ENCODE peak calls at places on chromosome 10, in seven cellular contexts. B is cardiac muscle cell, K is tibial artery, D is endothelial cell, N is K562, M is left ventricle myocardium inferior, W is epithelial cell of esophagus. H is an unnamed sample.
A peak's percentile ranks its signal among the peaks of the same experiment; 100 is the strongest.

GRCh38 chr10:31808258-31809218 is 120.1 kb downstream of the ARHGAP12 start:
- DNase-seq in W (peak; percentile 52), B (peak; percentile 44), D (no peak), M (no peak), N (peak; percentile 13), K (no peak), H (no peak)

GRCh38 chr10:29553732-29554260 is 81.0 kb downstream of the SVIL start:
- DNase-seq in N (peak; percentile 25), M (no peak), W (no peak), D (no peak), B (no peak), K (no peak), H (no peak)

GRCh38 chr10:132714096-132714721 is 71.7 kb downstream of the NKX6-2 start:
- DNase-seq in B (no peak), M (peak; percentile 16), K (peak; percentile 59), N (no peak), D (peak; percentile 56), W (no peak), H (no peak)

GRCh38 chr10:59177031-59177861 is 803 bp downstream of the PHYHIPL start:
- DNase-seq in M (no peak), W (peak; percentile 88), N (no peak), D (peak; percentile 45), B (peak; percentile 74), K (no peak), H (peak; percentile 53)

GRCh38 chr10:103154464-103155299 is 38.4 kb downstream of the NT5C2 start:
- DNase-seq in M (no peak), B (peak; percentile 8), K (no peak), D (no peak), W (peak; percentile 27), N (no peak), H (no peak)

GRCh38 chr10:69383485-69384089 is 33.1 kb downstream of the TACR2 start:
- DNase-seq in B (no peak), D (no peak), M (peak; percentile 46), N (no peak), W (no peak), K (no peak), H (peak; percentile 65)

GRCh38 chr10:131822694-131823245 is 78.0 kb upstream of the PPP2R2D start:
- DNase-seq in K (peak; percentile 34), M (no peak), W (no peak), D (no peak), N (no peak), B (no peak), H (peak; percentile 8)

GRCh38 chr10:103153765-103154197 is 39.3 kb downstream of the NT5C2 start:
- DNase-seq in B (no peak), M (no peak), W (peak; percentile 27), D (no peak), N (no peak), K (no peak), H (no peak)

GRCh38 chr10:21336476-21337170 is 188.9 kb downstream of the SKIDA1 start:
- DNase-seq in M (peak; percentile 28), K (no peak), N (peak; percentile 84), W (peak; percentile 95), D (no peak), B (peak; percentile 62), H (peak; percentile 47)

GRCh38 chr10:81724431-81724830 is 150.6 kb upstream of the NRG3 start:
- DNase-seq in D (no peak), B (no peak), N (no peak), K (no peak), M (no peak), W (no peak), H (no peak)

GRCh38 chr10:119769886-119770285 is 44.0 kb downstream of the INPP5F start:
- DNase-seq in W (peak; percentile 78), K (no peak), D (no peak), M (no peak), N (no peak), B (no peak), H (no peak)

GRCh38 chr10:32271617-32272016 is 75.3 kb downstream of the EPC1 start:
- DNase-seq in K (no peak), B (no peak), D (no peak), M (no peak), W (peak; percentile 87), N (no peak), H (no peak)

GRCh38 chr10:29590598-29591415 is 44.0 kb downstream of the SVIL start:
- DNase-seq in N (peak; percentile 40), W (peak; percentile 67), M (no peak), B (peak; percentile 52), D (no peak), K (no peak), H (no peak)

GRCh38 chr10:68752711-68753110 is 31.7 kb downstream of the CCAR1 start:
- DNase-seq in M (no peak), W (no peak), B (no peak), D (no peak), N (no peak), K (no peak), H (no peak)

GRCh38 chr10:97016728-97017473 is 168.9 kb downstream of the SLIT1 start:
- DNase-seq in M (no peak), W (no peak), D (no peak), K (peak; percentile 38), B (no peak), N (no peak), H (no peak)

GRCh38 chr10:101097881-101098280 is 33.2 kb upstream of the TLX1 start:
- DNase-seq in N (no peak), K (no peak), W (no peak), B (peak; percentile 36), D (no peak), M (no peak), H (no peak)

GRCh38 chr10:101094113-101094512 is 32.3 kb downstream of the KAZALD1 start:
- DNase-seq in B (no peak), M (no peak), D (no peak), N (no peak), W (no peak), K (no peak), H (no peak)

GRCh38 chr10:101096378-101096777 is 34.6 kb downstream of the KAZALD1 start:
- DNase-seq in D (no peak), M (no peak), W (no peak), B (no peak), N (no peak), K (no peak), H (no peak)

GRCh38 chr10:101092742-101093386 is 31.1 kb downstream of the KAZALD1 start:
- DNase-seq in M (no peak), B (no peak), W (no peak), N (no peak), D (no peak), K (no peak), H (no peak)

GRCh38 chr10:101095550-101096213 is 33.9 kb downstream of the KAZALD1 start:
- DNase-seq in M (peak; percentile 55), N (peak; percentile 72), D (peak; percentile 88), W (peak; percentile 85), B (peak; percentile 72), K (peak; percentile 69), H (peak; percentile 85)
- TF ChIP-seq CTCF in M (peak; percentile 80), N (peak; percentile 82), D (peak; percentile 75), W (peak; percentile 94), B (peak; percentile 91), K (peak; percentile 78), H (peak; percentile 80)

GRCh38 chr10:13349776-13350274 is 1.7 kb upstream of the SEPHS1 start:
- DNase-seq in W (peak; percentile 46), B (peak; percentile 81), M (peak; percentile 38), D (peak; percentile 50), N (peak; percentile 27), K (peak; percentile 79), H (no peak)

GRCh38 chr10:13351340-13351915 is 3.3 kb upstream of the SEPHS1 start:
- DNase-seq in W (no peak), N (no peak), D (no peak), K (no peak), M (no peak), B (no peak), H (no peak)

GRCh38 chr10:13354783-13355182 is 6.7 kb upstream of the SEPHS1 start:
- DNase-seq in M (no peak), D (no peak), K (no peak), N (no peak), W (no peak), B (no peak), H (no peak)

GRCh38 chr10:13356392-13356791 is 8.3 kb upstream of the SEPHS1 start:
- DNase-seq in N (no peak), B (no peak), W (no peak), M (no peak), K (no peak), D (no peak), H (no peak)

DNA sequence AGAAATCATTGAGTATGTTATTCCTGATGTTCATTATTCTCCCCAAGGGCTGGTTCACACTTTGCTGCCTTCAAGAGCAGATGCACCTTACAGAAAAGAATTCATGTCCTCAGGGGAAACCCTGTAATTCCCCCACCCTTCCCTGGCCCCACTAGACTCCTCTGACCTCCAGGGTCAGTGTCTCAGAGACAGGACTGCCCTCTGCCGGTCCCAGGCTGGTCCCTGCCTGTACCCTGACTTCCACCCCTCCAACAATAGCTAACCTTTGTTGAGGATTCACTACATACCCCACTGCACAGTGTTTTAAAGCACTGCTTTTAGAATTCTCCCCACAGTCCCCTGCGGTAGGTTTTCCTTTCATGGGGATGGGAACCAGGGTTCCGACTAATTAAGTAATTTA is 4.4 kb upstream of the SEPHS1 start:
- DNase-seq in B (peak; percentile 24), K (no peak), N (peak; percentile 60), D (peak; percentile 28), M (no peak), W (no peak), H (no peak)
- TF ChIP-seq CTCF in B (no peak), K (no peak), N (peak; percentile 65), D (no peak), M (peak; percentile 44), W (no peak), H (no peak)

DNA sequence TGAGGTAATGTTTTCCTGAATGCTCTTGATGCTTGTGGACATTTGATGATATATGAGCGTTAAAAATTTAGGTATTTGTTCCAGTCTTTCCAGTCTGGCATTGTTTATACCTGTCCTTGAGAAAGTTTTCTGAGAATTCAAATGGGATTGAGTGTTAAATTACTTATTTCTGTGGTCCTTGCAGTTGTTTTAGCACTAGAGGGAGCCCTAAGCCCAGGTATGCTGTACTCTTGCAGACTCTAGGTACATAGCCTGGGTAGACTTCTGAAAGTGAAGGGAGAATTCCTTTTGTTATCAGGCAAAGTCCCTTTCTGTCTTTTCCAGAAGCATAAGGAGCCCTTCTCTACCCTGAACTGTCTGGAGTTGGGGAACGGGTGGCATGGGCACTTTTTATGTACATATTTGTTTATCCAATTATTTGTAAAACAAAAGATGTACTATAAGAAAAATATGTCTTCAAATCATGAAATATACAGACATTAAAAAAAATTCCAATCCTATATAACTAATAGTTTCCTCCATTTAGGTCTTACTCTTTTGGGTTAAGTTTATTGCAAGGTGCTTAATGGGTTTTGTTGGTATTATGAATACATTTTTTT is 262.1 kb downstream of the ATRNL1 start:
- DNase-seq in D (peak; percentile 54), N (peak; percentile 4), K (no peak), W (peak; percentile 81), M (no peak), B (peak; percentile 81), H (peak; percentile 26)
- TF ChIP-seq CTCF in D (peak; percentile 67), N (peak; percentile 19), K (peak; percentile 49), W (peak; percentile 82), M (peak; percentile 59), B (peak; percentile 73), H (peak; percentile 64)

DNA sequence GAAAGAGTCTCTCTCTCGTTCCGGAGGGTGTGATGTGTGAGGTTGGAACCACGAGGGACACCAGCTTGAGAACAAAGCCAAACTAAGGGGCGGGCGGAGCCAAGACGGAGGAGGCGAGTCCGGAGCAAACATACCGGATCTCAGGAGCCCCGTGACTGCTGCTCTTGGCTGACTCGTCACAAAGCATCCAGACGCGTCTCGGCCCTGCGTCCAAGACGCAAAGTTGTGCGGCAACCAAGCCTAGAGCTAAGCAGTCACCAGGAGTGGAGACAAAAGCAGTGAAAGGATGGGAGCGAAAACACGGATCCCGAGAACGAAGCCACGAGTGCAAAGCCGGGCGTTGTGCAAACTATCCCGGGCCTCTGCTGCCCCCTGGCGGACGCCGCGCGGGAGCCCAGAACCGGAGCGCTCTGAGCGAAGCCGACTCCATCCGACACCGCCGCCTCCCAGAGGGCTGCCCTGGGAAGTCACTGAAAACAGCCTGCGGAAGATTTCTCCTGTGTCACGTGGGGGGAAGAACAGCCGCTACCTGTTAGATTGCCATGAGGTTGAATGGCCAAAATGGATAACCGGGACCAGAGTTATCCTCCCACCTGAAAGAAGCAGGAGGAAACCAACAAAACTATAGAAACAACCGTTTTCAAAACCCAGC is 46.4 kb upstream of the TMEM72 start:
- DNase-seq in W (peak; percentile 73), D (peak; percentile 99), B (peak; percentile 91), K (peak; percentile 95), M (peak; percentile 92), N (peak; percentile 90), H (peak; percentile 99)
- TF ChIP-seq CTCF in W (peak; percentile 89), D (peak; percentile 94), B (peak; percentile 96), K (peak; percentile 97), M (peak; percentile 96), N (peak; percentile 94), H (peak; percentile 97)